ENCODE peak calls at places on chromosomes 6 and 20, in seven cellular contexts. I, W, V, G, Z, L and Q are unnamed samples.

GRCh38 chr6:80182291-80182690 is 75.8 kb downstream of the BCKDHB start:
- DNase-seq in I (peak; percentile 51), W (no peak), V (no peak), G (no peak), Z (no peak), L (no peak), Q (peak; percentile 24)

GRCh38 chr6:134585529-134585873 is 267.6 kb upstream of the SGK1 start:
- DNase-seq in I (no peak), W (no peak), V (no peak), G (no peak), Z (no peak), L (no peak), Q (no peak)

GRCh38 chr6:108575905-108576494 is 15.3 kb downstream of the FOXO3 start:
- DNase-seq in I (no peak), W (no peak), V (no peak), G (no peak), Z (no peak), L (no peak), Q (no peak)

GRCh38 chr20:14288341-14289330 is 48.8 kb downstream of the FLRT3 start:
- DNase-seq in I (peak; percentile 83), W (no peak), V (no peak), G (peak; percentile 13), Z (peak; percentile 33), L (no peak), Q (peak; percentile 1)

GRCh38 chr20:32450484-32451061 is 92.4 kb downstream of the ASXL1 start:
- DNase-seq in I (no peak), W (no peak), V (no peak), G (no peak), Z (no peak), L (no peak), Q (no peak)

GRCh38 chr6:46484081-46484820 is 7.0 kb downstream of the RCAN2 start:
- DNase-seq in I (no peak), W (no peak), V (no peak), G (no peak), Z (no peak), L (no peak), Q (no peak)

GRCh38 chr6:139823099-139823807 is 448.8 kb upstream of the CITED2 start:
- DNase-seq in I (no peak), W (no peak), V (no peak), G (no peak), Z (no peak), L (no peak), Q (no peak)

GRCh38 chr6:158654498-158654897 is 4.6 kb downstream of the SYTL3 start:
- DNase-seq in I (peak; percentile 88), W (peak; percentile 71), V (no peak), G (peak; percentile 41), Z (no peak), L (peak; percentile 50), Q (no peak)

GRCh38 chr6:47741807-47742206 is 40.0 kb upstream of the OPN5 start:
- DNase-seq in I (no peak), W (no peak), V (no peak), G (no peak), Z (peak; percentile 4), L (no peak), Q (no peak)

GRCh38 chr6:150207931-150208570 is 65.2 kb downstream of the PPP1R14C start:
- DNase-seq in I (peak; percentile 21), W (no peak), V (no peak), G (no peak), Z (no peak), L (no peak), Q (no peak)

GRCh38 chr6:150514806-150515362 is 84.8 kb upstream of the PLEKHG1 start:
- DNase-seq in I (no peak), W (no peak), V (no peak), G (no peak), Z (no peak), L (no peak), Q (no peak)

GRCh38 chr6:142853244-142854180 is 91.5 kb downstream of the HIVEP2 start:
- DNase-seq in I (no peak), W (no peak), V (no peak), G (no peak), Z (no peak), L (no peak), Q (no peak)

GRCh38 chr6:6230286-6230685 is 90.2 kb downstream of the F13A1 start:
- DNase-seq in I (no peak), W (no peak), V (no peak), G (peak; percentile 16), Z (no peak), L (no peak), Q (no peak)

GRCh38 chr6:33599413-33599911 is 19.4 kb upstream of the BAK1 start:
- DNase-seq in I (peak; percentile 33), W (no peak), V (no peak), G (no peak), Z (peak; percentile 20), L (no peak), Q (no peak)

GRCh38 chr20:63754008-63754407 is 14.4 kb downstream of the SLC2A4RG start:
- DNase-seq in I (no peak), W (no peak), V (no peak), G (no peak), Z (no peak), L (no peak), Q (no peak)

GRCh38 chr20:63974402-63975200 is 4.8 kb downstream of the SAMD10 start:
- DNase-seq in I (peak; percentile 32), W (no peak), V (no peak), G (no peak), Z (no peak), L (no peak), Q (no peak)

GRCh38 chr20:50151034-50151743 is 2.3 kb downstream of the PEDS1 start:
- DNase-seq in I (no peak), W (no peak), V (no peak), G (no peak), Z (no peak), L (no peak), Q (no peak)

GRCh38 chr6:159788757-159789376 is 535 bp downstream of the TCP1 start:
- DNase-seq in I (peak; percentile 63), W (no peak), V (peak; percentile 32), G (peak; percentile 47), Z (peak; percentile 15), L (no peak), Q (no peak)

GRCh38 chr6:52622810-52623209 is 46.0 kb upstream of the TRAM2 start:
- DNase-seq in I (no peak), W (no peak), V (no peak), G (no peak), Z (no peak), L (no peak), Q (no peak)

GRCh38 chr20:24066075-24066700 is 77.6 kb upstream of the GGTLC1 start:
- DNase-seq in I (no peak), W (no peak), V (peak; percentile 18), G (no peak), Z (no peak), L (no peak), Q (no peak)
- H3K4me3 ChIP-seq in I (no peak overlapping the region), W (no peak overlapping the region), V (peak overlapping the region; percentile 17), G (no peak overlapping the region), Z (no peak overlapping the region), L (no peak overlapping the region), Q (no peak overlapping the region)

GRCh38 chr6:137868721-137869631 is 1.9 kb downstream of the TNFAIP3 start:
- DNase-seq in I (no peak), W (no peak), V (no peak), G (no peak), Z (no peak), L (no peak), Q (no peak)
- TF ChIP-seq CTCF in I (no peak), W (no peak), V (peak; percentile 24), G (peak; percentile 52), Z (no peak), L (no peak), Q (no peak)

GRCh38 chr6:87151786-87152527 is 3.4 kb upstream of the ZNF292 start:
- DNase-seq in I (peak; percentile 79), W (no peak), V (peak; percentile 71), G (no peak), Z (no peak), L (no peak), Q (peak; percentile 6)
- H3K4me3 ChIP-seq in I (peak overlapping the region; percentile 44), W (peak overlapping the region; percentile 42), V (peak overlapping the region; percentile 62), G (no peak overlapping the region), Z (no peak overlapping the region), L (peak overlapping the region; percentile 18), Q (peak overlapping the region; percentile 39)

GRCh38 chr20:57938158-57939108 is 228.6 kb upstream of the PMEPA1 start:
- DNase-seq in I (no peak), W (no peak), V (no peak), G (no peak), Z (no peak), L (no peak), Q (no peak)
- TF ChIP-seq CTCF in I (no peak), W (no peak), V (no peak), G (no peak), Z (no peak), L (no peak), Q (peak; percentile 12)

DNA sequence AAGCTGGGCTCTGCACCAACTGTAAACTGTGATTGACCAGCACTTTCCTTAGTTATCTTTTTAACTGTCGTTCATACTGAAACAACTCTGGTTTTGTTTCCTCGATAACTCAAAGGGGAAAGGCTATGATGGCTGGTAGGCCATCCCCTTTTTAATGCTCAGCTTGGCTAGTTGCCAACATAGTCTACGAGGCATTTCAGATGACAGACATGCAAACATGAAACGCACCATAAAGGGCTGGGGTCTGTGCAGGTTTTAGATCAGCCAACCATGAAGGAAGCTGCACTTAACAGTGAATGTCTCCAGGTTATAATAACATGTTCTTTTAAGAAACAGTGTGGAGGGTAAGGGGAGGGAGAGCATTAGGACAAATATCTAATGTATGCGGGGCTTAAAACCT is 497.0 kb upstream of the ARID1B start:
- DNase-seq in I (no peak), W (no peak), V (no peak), G (no peak), Z (no peak), L (no peak), Q (no peak)
- H3K4me3 ChIP-seq in I (no peak overlapping the region), W (no peak overlapping the region), V (no peak overlapping the region), G (no peak overlapping the region), Z (no peak overlapping the region), L (no peak overlapping the region), Q (no peak overlapping the region)

DNA sequence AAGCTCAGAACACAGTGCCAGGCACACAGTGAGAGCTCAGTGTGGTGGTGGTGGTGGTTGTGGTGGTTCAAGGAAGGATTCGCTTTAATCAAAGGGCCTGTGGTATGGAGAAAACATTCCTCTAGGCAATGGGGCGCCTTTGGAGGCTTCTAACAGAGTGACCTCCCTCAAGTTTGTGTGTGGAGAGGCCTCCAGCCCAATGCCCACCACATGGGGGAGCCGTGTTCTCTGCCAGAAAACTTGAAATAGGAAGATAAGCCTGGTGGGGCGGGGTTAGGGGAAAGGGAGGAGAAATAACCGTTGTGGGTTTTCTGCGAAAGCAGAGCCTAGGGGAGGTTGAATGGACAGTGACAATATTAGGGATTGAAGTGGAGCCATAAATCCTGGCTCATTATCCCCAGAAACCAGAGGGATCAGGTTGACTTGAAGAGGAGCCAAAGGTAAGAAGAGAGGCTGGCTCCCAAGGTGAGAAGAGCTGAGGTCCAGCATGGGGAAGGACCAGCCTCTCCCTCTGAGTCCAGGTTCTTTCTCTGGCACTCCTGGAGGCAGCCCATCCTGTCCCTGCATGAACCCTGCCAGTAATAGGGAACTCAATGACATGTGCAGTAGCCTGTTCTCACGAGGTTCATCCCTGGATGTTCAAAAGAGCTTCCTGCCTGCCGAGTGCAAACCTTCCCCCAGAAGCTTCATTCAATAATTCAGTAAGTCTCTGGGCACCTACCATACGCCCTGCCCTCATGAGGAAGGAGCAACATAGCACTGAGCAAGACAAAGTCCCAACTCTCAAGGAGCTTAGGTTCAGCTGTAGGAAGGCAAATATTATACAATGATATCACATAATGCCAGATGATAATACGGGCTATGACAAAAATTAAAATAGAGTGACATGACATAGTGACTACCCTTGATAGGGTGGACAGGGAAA is 51.4 kb downstream of the TGM2 start:
- DNase-seq in I (no peak), W (no peak), V (no peak), G (peak; percentile 78), Z (no peak), L (no peak), Q (no peak)
- TF ChIP-seq CTCF in I (peak; percentile 24), W (peak; percentile 34), V (no peak), G (peak; percentile 81), Z (peak; percentile 35), L (peak; percentile 21), Q (peak; percentile 54)